ENCODE peak calls at places on chromosomes 16 and 17, in five cellular contexts. One of them, this sample, is unnamed.

GRCh38 chr16:10612649-10613179 is 32.3 kb upstream of the EMP2 start:
- DNase-seq in adrenal gland: no peak
- DNase-seq in prostate gland: no peak
- DNase-seq in esophagus squamous epithelium: no peak
- DNase-seq in endothelial cell of umbilical vein: no peak
- DNase-seq in this sample: no peak

GRCh38 chr17:28370035-28370743 is at the start of gene VTN:
- DNase-seq in adrenal gland: peak
- DNase-seq in prostate gland: no peak
- DNase-seq in esophagus squamous epithelium: no peak
- DNase-seq in endothelial cell of umbilical vein: peak
- DNase-seq in this sample: peak

GRCh38 chr17:40323731-40324650 is 15.0 kb downstream of the RARA start:
- DNase-seq in adrenal gland: peak
- DNase-seq in prostate gland: no peak
- DNase-seq in esophagus squamous epithelium: no peak
- DNase-seq in endothelial cell of umbilical vein: peak
- DNase-seq in this sample: peak

GRCh38 chr16:76583466-76583865 is 306.3 kb downstream of the CNTNAP4 start:
- DNase-seq in adrenal gland: peak
- DNase-seq in prostate gland: peak
- DNase-seq in esophagus squamous epithelium: no peak
- DNase-seq in endothelial cell of umbilical vein: no peak
- DNase-seq in this sample: no peak

GRCh38 chr17:60164164-60164563 is 14.4 kb downstream of the CA4 start:
- DNase-seq in adrenal gland: no peak
- DNase-seq in prostate gland: no peak
- DNase-seq in esophagus squamous epithelium: no peak
- DNase-seq in endothelial cell of umbilical vein: no peak
- DNase-seq in this sample: no peak

GRCh38 chr17:65283704-65284103 is 146.5 kb downstream of the RGS9 start:
- DNase-seq in adrenal gland: no peak
- DNase-seq in prostate gland: no peak
- DNase-seq in esophagus squamous epithelium: no peak
- DNase-seq in endothelial cell of umbilical vein: peak
- DNase-seq in this sample: no peak

GRCh38 chr16:86594712-86595111 is 16.4 kb downstream of the FOXL1 start:
- DNase-seq in adrenal gland: no peak
- DNase-seq in prostate gland: peak
- DNase-seq in esophagus squamous epithelium: no peak
- DNase-seq in endothelial cell of umbilical vein: no peak
- DNase-seq in this sample: no peak

GRCh38 chr17:33949100-33949499 is 306.0 kb upstream of the CCL2 start:
- DNase-seq in adrenal gland: peak
- DNase-seq in prostate gland: no peak
- DNase-seq in esophagus squamous epithelium: no peak
- DNase-seq in endothelial cell of umbilical vein: no peak
- DNase-seq in this sample: peak

GRCh38 chr16:89392881-89393730 is 97.3 kb downstream of the ANKRD11 start:
- DNase-seq in adrenal gland: no peak
- DNase-seq in prostate gland: no peak
- DNase-seq in esophagus squamous epithelium: no peak
- DNase-seq in endothelial cell of umbilical vein: no peak
- DNase-seq in this sample: no peak

GRCh38 chr16:29784901-29785500 is 5.5 kb upstream of the KIF22 start:
- DNase-seq in adrenal gland: peak
- DNase-seq in prostate gland: peak
- DNase-seq in esophagus squamous epithelium: no peak
- DNase-seq in endothelial cell of umbilical vein: peak
- DNase-seq in this sample: no peak

GRCh38 chr16:11126389-11127072 is 129.5 kb downstream of the SOCS1 start:
- DNase-seq in adrenal gland: no peak
- DNase-seq in prostate gland: no peak
- DNase-seq in esophagus squamous epithelium: no peak
- DNase-seq in endothelial cell of umbilical vein: no peak
- DNase-seq in this sample: peak

GRCh38 chr17:48614904-48615211 is 234 bp downstream of the HOXB8 start:
- DNase-seq in adrenal gland: no peak
- DNase-seq in prostate gland: no peak
- DNase-seq in esophagus squamous epithelium: no peak
- DNase-seq in endothelial cell of umbilical vein: no peak
- DNase-seq in this sample: no peak

GRCh38 chr16:57810197-57811024 is 8.1 kb upstream of the KIFC3 start:
- DNase-seq in adrenal gland: peak
- DNase-seq in prostate gland: peak
- DNase-seq in esophagus squamous epithelium: peak
- DNase-seq in endothelial cell of umbilical vein: peak
- DNase-seq in this sample: peak

GRCh38 chr17:60618080-60618479 is 18.1 kb downstream of the PPM1D start:
- DNase-seq in adrenal gland: no peak
- DNase-seq in prostate gland: no peak
- DNase-seq in esophagus squamous epithelium: no peak
- DNase-seq in endothelial cell of umbilical vein: no peak
- DNase-seq in this sample: no peak

GRCh38 chr17:55285340-55286301 is 20.9 kb downstream of the HLF start:
- DNase-seq in adrenal gland: peak
- DNase-seq in prostate gland: peak
- DNase-seq in esophagus squamous epithelium: no peak
- DNase-seq in endothelial cell of umbilical vein: peak
- DNase-seq in this sample: no peak

GRCh38 chr17:57628421-57628820 is 116.7 kb downstream of the CCDC182 start:
- DNase-seq in adrenal gland: no peak
- DNase-seq in prostate gland: no peak
- DNase-seq in esophagus squamous epithelium: no peak
- DNase-seq in endothelial cell of umbilical vein: no peak
- DNase-seq in this sample: no peak

GRCh38 chr17:40474419-40475002 is 26.9 kb downstream of the TNS4 start:
- DNase-seq in adrenal gland: no peak
- DNase-seq in prostate gland: no peak
- DNase-seq in esophagus squamous epithelium: no peak
- DNase-seq in endothelial cell of umbilical vein: no peak
- DNase-seq in this sample: no peak

GRCh38 chr16:21088646-21089538 is 61.8 kb downstream of the DNAH3 start:
- DNase-seq in adrenal gland: no peak
- DNase-seq in prostate gland: no peak
- DNase-seq in esophagus squamous epithelium: no peak
- DNase-seq in endothelial cell of umbilical vein: no peak
- DNase-seq in this sample: no peak

GRCh38 chr16:57485916-57486857 is at the start of gene DOK4:
- DNase-seq in adrenal gland: peak
- DNase-seq in prostate gland: peak
- DNase-seq in esophagus squamous epithelium: no peak
- DNase-seq in endothelial cell of umbilical vein: peak
- DNase-seq in this sample: peak

GRCh38 chr17:2057130-2057713 is 2.3 kb downstream of the HIC1 start:
- DNase-seq in adrenal gland: no peak
- DNase-seq in prostate gland: no peak
- DNase-seq in esophagus squamous epithelium: no peak
- DNase-seq in endothelial cell of umbilical vein: no peak
- DNase-seq in this sample: no peak

GRCh38 chr17:29732613-29733012 is 109.9 kb upstream of the CORO6 start:
- DNase-seq in adrenal gland: no peak
- DNase-seq in prostate gland: no peak
- DNase-seq in esophagus squamous epithelium: no peak
- DNase-seq in endothelial cell of umbilical vein: no peak
- DNase-seq in this sample: no peak

GRCh38 chr17:30336369-30337171 is 2.7 kb upstream of the TMIGD1 start:
- DNase-seq in adrenal gland: peak
- DNase-seq in prostate gland: no peak
- DNase-seq in esophagus squamous epithelium: no peak
- DNase-seq in endothelial cell of umbilical vein: peak
- DNase-seq in this sample: peak

GRCh38 chr17:6701719-6702118 is 11.4 kb downstream of the SLC13A5 start:
- DNase-seq in adrenal gland: peak
- DNase-seq in prostate gland: no peak
- DNase-seq in esophagus squamous epithelium: no peak
- DNase-seq in endothelial cell of umbilical vein: peak
- DNase-seq in this sample: peak

GRCh38 chr17:71068351-71068750 is 899.0 kb downstream of the KCNJ2 start:
- DNase-seq in adrenal gland: no peak
- DNase-seq in prostate gland: no peak
- DNase-seq in esophagus squamous epithelium: no peak
- DNase-seq in endothelial cell of umbilical vein: no peak
- DNase-seq in this sample: no peak

GRCh38 chr17:71071837-71072236 is 902.5 kb downstream of the KCNJ2 start:
- DNase-seq in adrenal gland: peak
- DNase-seq in prostate gland: no peak
- DNase-seq in esophagus squamous epithelium: no peak
- DNase-seq in endothelial cell of umbilical vein: no peak
- DNase-seq in this sample: peak

DNA sequence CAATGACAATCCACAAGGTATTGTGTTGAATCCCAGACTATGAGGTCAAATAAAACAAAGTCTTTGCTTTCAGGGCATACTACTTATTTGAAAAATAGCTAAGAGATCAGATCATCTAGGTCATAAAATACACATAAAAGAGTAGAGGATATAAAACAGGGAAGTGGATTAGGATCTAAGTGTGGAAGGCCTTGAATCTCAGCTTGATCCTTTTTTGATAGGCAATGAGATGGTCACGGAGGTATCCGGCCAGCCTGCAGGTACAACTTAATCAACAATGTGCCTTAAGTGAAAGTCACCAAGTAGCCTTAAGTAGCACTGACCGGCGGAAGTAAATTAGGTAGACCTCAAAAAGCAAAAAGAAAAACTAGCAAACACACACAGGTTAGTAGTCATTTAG is 901.7 kb downstream of the KCNJ2 start:
- DNase-seq in adrenal gland: no peak
- DNase-seq in prostate gland: no peak
- DNase-seq in esophagus squamous epithelium: no peak
- DNase-seq in endothelial cell of umbilical vein: no peak
- DNase-seq in this sample: no peak
- H3K4me3 ChIP-seq in adrenal gland: no peak
- H3K4me3 ChIP-seq in prostate gland: no peak
- H3K4me3 ChIP-seq in esophagus squamous epithelium: no peak
- H3K4me3 ChIP-seq in endothelial cell of umbilical vein: no peak
- H3K4me3 ChIP-seq in this sample: no peak

GRCh38 chr17:50531428-50532025 is 1.0 kb upstream of the EPN3 start:
- DNase-seq in adrenal gland: peak
- DNase-seq in prostate gland: no peak
- DNase-seq in esophagus squamous epithelium: no peak
- DNase-seq in endothelial cell of umbilical vein: no peak
- DNase-seq in this sample: no peak

GRCh38 chr17:50534222-50534978 is 1.9 kb downstream of the EPN3 start:
- DNase-seq in adrenal gland: peak
- DNase-seq in prostate gland: peak
- DNase-seq in esophagus squamous epithelium: no peak
- DNase-seq in endothelial cell of umbilical vein: no peak
- DNase-seq in this sample: no peak

GRCh38 chr17:50533185-50533584 is 650 bp downstream of the EPN3 start:
- DNase-seq in adrenal gland: no peak
- DNase-seq in prostate gland: no peak
- DNase-seq in esophagus squamous epithelium: no peak
- DNase-seq in endothelial cell of umbilical vein: no peak
- DNase-seq in this sample: no peak

GRCh38 chr17:50533720-50534148 is 1.2 kb downstream of the EPN3 start:
- DNase-seq in adrenal gland: peak
- DNase-seq in prostate gland: peak
- DNase-seq in esophagus squamous epithelium: no peak
- DNase-seq in endothelial cell of umbilical vein: peak
- DNase-seq in this sample: no peak

GRCh38 chr17:50532452-50533024 is at the start of gene EPN3:
- DNase-seq in adrenal gland: peak
- DNase-seq in prostate gland: peak
- DNase-seq in esophagus squamous epithelium: no peak
- DNase-seq in endothelial cell of umbilical vein: no peak
- DNase-seq in this sample: no peak
- TF ChIP-seq POLR2A in adrenal gland: no peak
- TF ChIP-seq POLR2A in prostate gland: peak
- TF ChIP-seq POLR2A in esophagus squamous epithelium: no peak
- TF ChIP-seq POLR2A in endothelial cell of umbilical vein: no peak
- TF ChIP-seq POLR2A in this sample: no peak

DNA sequence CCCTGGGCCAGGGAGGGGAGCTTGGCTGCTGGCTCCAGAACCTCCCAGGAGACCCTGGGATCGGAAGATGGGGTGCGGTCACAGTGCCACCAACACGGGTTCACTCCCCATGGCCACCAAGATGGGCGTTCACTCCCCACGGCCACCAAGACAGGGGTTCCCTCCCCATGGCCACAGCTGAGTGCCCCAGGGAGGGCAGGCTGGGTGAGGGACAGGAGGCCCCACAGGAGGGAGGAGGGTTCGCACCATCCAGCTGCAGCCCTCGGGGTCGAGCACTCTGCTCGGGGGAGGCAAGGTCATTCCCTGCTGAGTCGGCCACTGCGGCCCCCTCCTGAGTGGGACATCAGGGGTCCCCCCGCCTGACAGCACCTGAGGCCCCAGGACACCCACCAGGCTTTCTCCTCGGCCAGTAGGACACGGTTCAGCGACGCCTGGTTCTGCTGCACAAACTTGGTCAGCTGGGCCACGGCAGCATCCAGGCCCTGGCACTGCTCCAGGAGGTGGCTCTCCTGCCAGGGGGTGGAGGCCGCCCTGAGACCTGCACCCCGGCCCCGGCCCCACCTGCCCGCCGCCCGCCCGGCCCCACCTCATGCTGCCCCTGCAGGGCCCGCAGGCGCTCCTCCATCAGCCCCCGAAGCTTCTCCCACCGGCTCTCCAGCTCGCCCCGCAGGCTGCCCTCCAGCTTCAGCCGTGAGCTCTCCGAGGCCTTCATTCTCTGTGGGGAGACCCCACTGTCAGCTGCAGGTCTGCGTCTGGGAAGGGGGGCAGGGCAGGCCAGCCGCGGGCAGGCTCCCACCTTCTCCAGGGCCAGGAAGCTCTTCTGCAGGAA is 5.9 kb downstream of the CCDC154 start:
- DNase-seq in adrenal gland: no peak
- DNase-seq in prostate gland: no peak
- DNase-seq in esophagus squamous epithelium: no peak
- DNase-seq in endothelial cell of umbilical vein: no peak
- DNase-seq in this sample: no peak
- H3K4me3 ChIP-seq in adrenal gland: no peak
- H3K4me3 ChIP-seq in prostate gland: no peak
- H3K4me3 ChIP-seq in esophagus squamous epithelium: no peak
- H3K4me3 ChIP-seq in endothelial cell of umbilical vein: no peak
- H3K4me3 ChIP-seq in this sample: no peak

DNA sequence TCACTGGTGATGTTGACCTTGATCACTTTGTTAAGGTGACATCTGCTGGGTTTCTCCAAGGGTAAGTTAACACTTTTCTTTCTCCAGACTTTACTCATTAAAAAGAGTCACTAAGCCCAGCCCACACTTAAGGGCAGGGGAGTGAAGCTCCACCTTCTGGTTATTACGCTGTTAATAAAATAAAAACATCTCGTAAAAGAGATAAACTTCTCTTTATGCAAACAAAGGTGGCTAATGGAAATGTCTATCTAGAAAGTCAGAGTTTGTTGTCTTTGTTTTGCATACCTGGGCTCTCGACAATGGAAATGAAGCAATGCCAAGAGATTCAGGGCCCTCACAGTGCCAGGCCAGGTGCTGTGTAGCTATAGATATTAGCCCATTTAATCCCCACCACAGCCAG is 134.4 kb downstream of the ZFHX3 start:
- DNase-seq in adrenal gland: no peak
- DNase-seq in prostate gland: peak
- DNase-seq in esophagus squamous epithelium: no peak
- DNase-seq in endothelial cell of umbilical vein: no peak
- DNase-seq in this sample: no peak
- TF ChIP-seq POLR2A in adrenal gland: no peak
- TF ChIP-seq POLR2A in prostate gland: no peak
- TF ChIP-seq POLR2A in esophagus squamous epithelium: no peak
- TF ChIP-seq POLR2A in endothelial cell of umbilical vein: no peak
- TF ChIP-seq POLR2A in this sample: no peak

This sample was measured in NB4.